ENCODE peak calls at places on chromosomes 13 and 19, in four cellular contexts. One of them, this sample, is unnamed.

GRCh38 chr13:95176611-95177259 is 124.5 kb downstream of the ABCC4 start:
- DNase-seq in H1: no peak
- DNase-seq in neural crest cell: no peak
- DNase-seq in uterus: no peak
- DNase-seq in this sample: no peak

GRCh38 chr13:48527955-48528354 is 4.9 kb downstream of the RCBTB2 start:
- DNase-seq in neural crest cell: no peak
- DNase-seq in uterus: no peak
- DNase-seq in H1: no peak
- DNase-seq in this sample: no peak

GRCh38 chr19:39223703-39224279 is 19.7 kb upstream of the SYCN start:
- DNase-seq in uterus: no peak
- DNase-seq in neural crest cell: no peak
- DNase-seq in H1: no peak
- DNase-seq in this sample: no peak

GRCh38 chr13:85661639-85662038 is 137.6 kb downstream of the SLITRK6 start:
- DNase-seq in uterus: no peak
- DNase-seq in H1: no peak
- DNase-seq in neural crest cell: no peak
- DNase-seq in this sample: no peak

GRCh38 chr13:36820222-36820621 is 1.2 kb downstream of the RFXAP start:
- DNase-seq in uterus: no peak
- DNase-seq in neural crest cell: no peak
- DNase-seq in H1: no peak
- DNase-seq in this sample: no peak

GRCh38 chr13:101925731-101926130 is 473.3 kb downstream of the ITGBL1 start:
- DNase-seq in neural crest cell: no peak
- DNase-seq in uterus: no peak
- DNase-seq in H1: no peak
- DNase-seq in this sample: no peak

GRCh38 chr19:42356686-42357085 is 31.3 kb downstream of the MEGF8 start:
- DNase-seq in H1: no peak
- DNase-seq in neural crest cell: no peak
- DNase-seq in uterus: no peak
- DNase-seq in this sample: no peak

GRCh38 chr19:1521636-1522035 is 2.2 kb upstream of the PLK5 start:
- DNase-seq in uterus: no peak
- DNase-seq in H1: no peak
- DNase-seq in neural crest cell: no peak
- DNase-seq in this sample: no peak

GRCh38 chr13:32385369-32385768 is 42.6 kb downstream of the N4BP2L1 start:
- DNase-seq in H1: no peak
- DNase-seq in uterus: no peak
- DNase-seq in neural crest cell: no peak
- DNase-seq in this sample: no peak

GRCh38 chr19:33621811-33622504 is at the start of gene CHST8:
- DNase-seq in uterus: no peak
- DNase-seq in H1: no peak
- DNase-seq in neural crest cell: peak; percentile 61
- DNase-seq in this sample: peak; percentile 82

GRCh38 chr19:50356691-50357177 is 8.7 kb downstream of the NAPSA start:
- DNase-seq in H1: no peak
- DNase-seq in neural crest cell: no peak
- DNase-seq in uterus: no peak
- DNase-seq in this sample: no peak

DNA sequence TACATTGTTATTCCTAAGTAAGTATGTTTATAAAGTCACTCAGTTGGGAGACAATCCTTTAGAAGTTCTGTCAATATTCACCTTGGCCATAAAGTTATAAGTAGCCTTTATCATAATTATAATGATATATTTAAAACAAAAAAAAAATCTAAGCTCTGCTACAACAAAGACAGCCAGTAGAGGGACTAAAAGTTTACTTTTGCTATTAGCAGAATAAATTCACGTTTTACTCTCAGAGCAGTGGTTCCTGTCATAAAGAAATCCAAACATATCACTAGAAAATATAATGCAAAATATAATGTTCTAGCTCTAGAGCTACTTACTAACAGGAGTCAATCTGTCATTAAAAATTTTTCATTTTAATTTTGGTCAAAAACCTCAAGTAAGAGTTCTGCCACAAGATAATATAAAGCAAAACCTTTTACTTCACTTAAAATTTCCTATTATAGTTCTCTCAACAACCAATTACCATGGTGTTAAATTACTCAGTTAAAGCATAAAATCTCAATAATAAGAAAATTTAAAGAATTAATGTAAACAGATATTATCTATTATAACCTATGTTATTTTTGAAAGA is 17.7 kb downstream of the INTS6 start:
- DNase-seq in uterus: no peak
- DNase-seq in neural crest cell: no peak
- DNase-seq in H1: no peak
- DNase-seq in this sample: no peak
- TF ChIP-seq CTCF in uterus: peak; percentile 26
- TF ChIP-seq CTCF in neural crest cell: peak; percentile 78
- TF ChIP-seq CTCF in H1: peak; percentile 27
- TF ChIP-seq CTCF in this sample: peak; percentile 54

GRCh38 chr13:112705286-112705685 is 15.4 kb downstream of the ATP11A start:
- DNase-seq in H1: no peak
- DNase-seq in uterus: peak; percentile 19
- DNase-seq in neural crest cell: no peak
- DNase-seq in this sample: no peak
- TF ChIP-seq CTCF in H1: no peak
- TF ChIP-seq CTCF in uterus: no peak
- TF ChIP-seq CTCF in neural crest cell: no peak
- TF ChIP-seq CTCF in this sample: no peak

DNA sequence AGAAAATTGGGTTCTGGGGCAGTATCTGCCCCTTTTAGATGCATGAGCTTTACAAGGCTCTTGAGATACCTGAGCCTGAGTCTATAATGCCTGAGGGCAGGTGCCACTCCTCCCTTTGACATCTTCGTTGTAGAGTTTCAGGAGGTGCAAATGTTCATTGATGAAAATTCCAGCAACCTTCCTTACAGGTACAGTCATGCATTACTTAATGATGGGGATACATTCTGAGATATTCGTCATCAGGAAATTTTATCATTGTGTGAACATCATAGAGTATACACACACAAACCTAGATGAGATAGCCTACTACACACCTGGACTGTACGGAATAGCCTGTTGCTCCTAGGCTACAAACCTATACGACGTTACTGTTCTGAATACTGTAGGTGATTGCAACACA is 310.0 kb downstream of the SHISA2 start:
- DNase-seq in neural crest cell: no peak
- DNase-seq in uterus: no peak
- DNase-seq in H1: no peak
- DNase-seq in this sample: no peak
- TF ChIP-seq CTCF in neural crest cell: no peak
- TF ChIP-seq CTCF in uterus: no peak
- TF ChIP-seq CTCF in H1: no peak
- TF ChIP-seq CTCF in this sample: no peak

GRCh38 chr13:23668557-23668956 is 98.3 kb downstream of the TNFRSF19 start:
- DNase-seq in neural crest cell: no peak
- DNase-seq in H1: no peak
- DNase-seq in uterus: no peak
- DNase-seq in this sample: no peak

GRCh38 chr13:23670793-23671192 is 100.6 kb downstream of the TNFRSF19 start:
- DNase-seq in neural crest cell: no peak
- DNase-seq in H1: no peak
- DNase-seq in uterus: no peak
- DNase-seq in this sample: no peak

GRCh38 chr13:23671367-23671766 is 101.2 kb downstream of the TNFRSF19 start:
- DNase-seq in uterus: no peak
- DNase-seq in neural crest cell: no peak
- DNase-seq in H1: no peak
- DNase-seq in this sample: no peak

GRCh38 chr13:23666576-23666975 is 96.4 kb downstream of the TNFRSF19 start:
- DNase-seq in uterus: no peak
- DNase-seq in neural crest cell: no peak
- DNase-seq in H1: no peak
- DNase-seq in this sample: no peak

GRCh38 chr13:23667750-23668149 is 97.5 kb downstream of the TNFRSF19 start:
- DNase-seq in uterus: no peak
- DNase-seq in H1: no peak
- DNase-seq in neural crest cell: no peak
- DNase-seq in this sample: no peak
- TF ChIP-seq CTCF in uterus: no peak
- TF ChIP-seq CTCF in H1: peak; percentile 65
- TF ChIP-seq CTCF in neural crest cell: no peak
- TF ChIP-seq CTCF in this sample: no peak

DNA sequence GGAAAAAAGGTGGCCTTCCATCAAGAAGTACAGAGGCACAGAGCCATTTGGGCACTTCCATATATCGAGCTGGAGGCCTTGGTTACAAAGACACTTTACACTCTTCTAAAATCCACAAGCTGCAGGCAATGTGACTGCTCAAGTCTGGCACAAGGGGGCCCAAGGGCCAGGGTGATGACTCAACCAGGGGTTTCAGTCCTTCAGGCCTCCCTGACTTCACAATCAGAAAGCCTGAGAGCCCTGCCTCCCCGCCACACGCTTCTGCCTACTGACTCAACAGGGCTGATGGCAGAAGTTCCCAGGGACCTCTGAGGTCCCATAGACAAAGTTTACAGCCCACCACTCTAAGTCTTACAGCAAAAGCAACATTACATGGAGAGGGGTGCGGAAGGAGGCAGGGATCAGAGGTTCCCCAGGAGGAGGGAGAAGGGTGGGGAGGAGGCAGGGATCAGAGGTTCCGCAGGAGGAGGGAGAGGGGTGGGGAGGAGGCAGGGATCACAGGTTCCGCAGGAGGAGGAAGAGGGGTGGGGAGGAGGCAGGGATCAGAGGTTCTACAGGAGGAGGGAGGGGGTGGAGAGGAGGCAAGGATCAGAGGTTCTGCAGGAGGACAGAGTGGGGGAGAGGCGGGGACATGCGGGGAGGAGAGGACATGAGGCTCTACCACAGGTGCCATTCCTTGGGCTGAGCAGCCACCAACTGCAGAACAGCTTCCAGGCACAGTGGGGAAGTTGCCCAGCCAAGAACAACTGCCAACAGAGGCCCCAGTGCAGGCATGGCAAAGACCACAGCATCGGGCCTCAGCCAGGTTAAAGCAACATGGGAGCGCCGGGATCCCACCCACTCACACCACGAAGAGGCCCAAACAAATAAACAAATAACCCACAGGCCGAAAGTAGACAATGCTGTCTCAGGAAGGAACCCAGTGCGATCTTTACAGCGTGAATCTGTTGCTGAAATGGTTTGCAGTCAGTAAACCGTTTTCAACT is 52.0 kb downstream of the SLC7A1 start:
- DNase-seq in uterus: no peak
- DNase-seq in neural crest cell: no peak
- DNase-seq in H1: peak; percentile 13
- DNase-seq in this sample: no peak
- TF ChIP-seq CTCF in uterus: no peak
- TF ChIP-seq CTCF in neural crest cell: no peak
- TF ChIP-seq CTCF in H1: peak; percentile 24
- TF ChIP-seq CTCF in this sample: no peak

This sample was measured in D721Med.